ENCODE peak calls at places on chromosome 9, in five cellular contexts. L is suprapubic skin, S is K562, U is HCT116, I is prostate gland. V is an unnamed sample.

GRCh38 chr9:83934569-83935275 is 13.5 kb upstream of the KIF27 start:
- DNase-seq in L (no peak), I (peak), U (no peak), S (no peak), V (no peak)

GRCh38 chr9:87148391-87149237 is 201.3 kb upstream of the GAS1 start:
- DNase-seq in I (peak), U (no peak), S (peak), L (peak), V (no peak)

GRCh38 chr9:14395300-14396082 is 81.5 kb upstream of the NFIB start:
- DNase-seq in U (no peak), S (peak), I (no peak), L (no peak), V (no peak)

GRCh38 chr9:114852050-114852594 is 46.3 kb upstream of the TNFSF15 start:
- DNase-seq in I (peak), U (no peak), L (no peak), S (no peak), V (no peak)

GRCh38 chr9:135766707-135767106 is 64.7 kb downstream of the KCNT1 start:
- DNase-seq in I (no peak), U (no peak), L (no peak), S (no peak), V (no peak)

GRCh38 chr9:97060796-97061195 is 21.9 kb upstream of the CTSV start:
- DNase-seq in L (no peak), S (no peak), I (no peak), U (no peak), V (no peak)

GRCh38 chr9:130023147-130023787 is 19.7 kb downstream of the FNBP1 start:
- DNase-seq in L (no peak), U (no peak), S (no peak), I (no peak), V (no peak)

GRCh38 chr9:125409637-125410521 is 148.3 kb downstream of the GAPVD1 start:
- DNase-seq in I (no peak), S (peak), U (peak), L (no peak), V (no peak)

GRCh38 chr9:122180633-122181032 is 20.9 kb downstream of the MORN5 start:
- DNase-seq in L (no peak), S (peak), U (peak), I (no peak), V (no peak)

GRCh38 chr9:14722391-14723035 is at the start of gene CER1:
- DNase-seq in S (no peak), I (no peak), U (no peak), L (no peak), V (no peak)

GRCh38 chr9:130343445-130343918 is 77.9 kb downstream of the HMCN2 start:
- DNase-seq in I (no peak), S (peak), L (no peak), U (no peak), V (no peak)

GRCh38 chr9:81562221-81563019 is 126.9 kb downstream of the TLE1 start:
- DNase-seq in L (no peak), I (no peak), U (peak), S (no peak), V (no peak)

GRCh38 chr9:73153793-73154227 is 2.1 kb downstream of the ANXA1 start:
- DNase-seq in I (no peak), S (peak), L (no peak), U (no peak), V (no peak)

GRCh38 chr9:135403733-135404450 is 75.7 kb upstream of the PPP1R26 start:
- DNase-seq in S (no peak), L (no peak), U (no peak), I (no peak), V (no peak)

GRCh38 chr9:124220551-124221451 is 36.9 kb upstream of the NEK6 start:
- DNase-seq in L (no peak), S (no peak), I (peak), U (no peak), V (no peak)

GRCh38 chr9:2815661-2816060 is 28.2 kb downstream of the PUM3 start:
- DNase-seq in L (no peak), U (no peak), I (no peak), S (no peak), V (no peak)

GRCh38 chr9:2810424-2811075 is 33.3 kb downstream of the PUM3 start:
- DNase-seq in S (no peak), U (no peak), I (no peak), L (no peak), V (no peak)

GRCh38 chr9:2808105-2808504 is 35.8 kb downstream of the PUM3 start:
- DNase-seq in S (no peak), I (no peak), L (no peak), U (no peak), V (no peak)

DNA sequence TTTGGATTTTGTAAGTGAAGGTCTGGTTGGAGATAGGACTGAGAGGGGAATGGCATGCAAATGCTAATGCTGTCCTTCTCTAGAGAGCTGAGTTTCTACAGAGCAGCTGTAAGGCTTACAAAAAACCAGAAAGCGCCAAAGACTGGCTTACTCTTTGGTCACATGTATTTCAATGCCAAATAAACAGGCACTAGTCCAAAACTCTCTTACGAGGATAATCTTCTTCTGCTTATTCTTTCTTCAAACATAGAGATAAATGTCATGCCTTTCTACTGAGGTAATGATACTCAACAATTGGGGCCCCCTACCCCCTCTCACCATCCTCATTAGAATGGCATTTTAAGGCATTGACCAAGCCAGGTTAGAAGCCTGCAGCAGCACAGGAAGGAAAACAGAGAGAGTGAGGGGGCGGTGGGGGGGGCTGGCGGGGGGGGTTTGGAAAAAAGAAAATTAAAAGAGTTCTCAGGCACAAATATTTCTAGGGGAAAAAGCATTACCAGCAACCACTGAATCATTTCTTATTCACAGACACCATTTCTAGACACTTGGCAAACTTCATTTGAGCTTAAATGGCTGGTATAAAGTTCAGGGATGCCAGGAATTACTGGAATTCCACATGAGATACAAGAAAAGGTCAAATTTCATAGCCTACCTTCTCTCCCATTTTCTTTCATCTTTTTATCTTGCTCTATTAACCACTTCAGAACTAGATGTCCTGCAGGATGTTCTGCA is 34.0 kb downstream of the PUM3 start:
- DNase-seq in U (no peak), L (no peak), I (no peak), S (no peak), V (no peak)
- TF ChIP-seq POLR2AphosphoS5 in U (no peak), L (no peak), I (no peak), S (no peak), V (no peak)

GRCh38 chr9:37410969-37411785 is 11.3 kb upstream of the GRHPR start:
- DNase-seq in L (no peak), U (no peak), I (no peak), S (peak), V (no peak)

GRCh38 chr9:37410354-37410861 is 12.1 kb upstream of the GRHPR start:
- DNase-seq in S (no peak), U (no peak), I (no peak), L (no peak), V (no peak)

GRCh38 chr9:37406603-37407401 is 15.7 kb upstream of the GRHPR start:
- DNase-seq in I (peak), S (no peak), U (no peak), L (no peak), V (no peak)

GRCh38 chr9:37407468-37407867 is 15.0 kb upstream of the GRHPR start:
- DNase-seq in I (no peak), S (no peak), U (no peak), L (no peak), V (no peak)

GRCh38 chr9:37408933-37409710 is 13.4 kb upstream of the GRHPR start:
- DNase-seq in U (no peak), S (peak), L (no peak), I (no peak), V (no peak)
- TF ChIP-seq CTCF in U (no peak), S (no peak), L (no peak), I (no peak), V (no peak)

DNA sequence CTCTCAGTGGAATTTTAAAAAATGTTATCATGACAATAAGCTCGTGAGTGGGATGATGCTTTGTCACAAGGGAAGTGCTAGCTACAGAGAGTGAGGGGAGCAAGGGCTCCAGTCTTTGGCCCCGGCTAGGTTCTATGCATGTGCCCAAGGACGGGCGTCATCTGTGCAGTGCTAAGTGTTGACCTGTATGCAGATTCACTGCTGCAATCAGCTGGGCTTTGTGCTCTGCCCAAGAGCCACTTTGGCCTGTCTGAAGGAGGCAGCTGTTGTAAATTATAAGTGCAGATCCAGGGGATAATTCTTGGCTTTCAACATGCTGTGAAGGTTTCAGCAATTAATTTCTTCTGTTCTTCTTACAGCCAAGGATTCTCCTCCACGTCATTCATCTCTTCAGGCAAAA is 268.6 kb downstream of the PSAT1 start:
- DNase-seq in L (no peak), I (no peak), S (no peak), U (no peak), V (no peak)
- TF ChIP-seq POLR2A in L (no peak), I (no peak), S (no peak), U (no peak), V (no peak)

DNA sequence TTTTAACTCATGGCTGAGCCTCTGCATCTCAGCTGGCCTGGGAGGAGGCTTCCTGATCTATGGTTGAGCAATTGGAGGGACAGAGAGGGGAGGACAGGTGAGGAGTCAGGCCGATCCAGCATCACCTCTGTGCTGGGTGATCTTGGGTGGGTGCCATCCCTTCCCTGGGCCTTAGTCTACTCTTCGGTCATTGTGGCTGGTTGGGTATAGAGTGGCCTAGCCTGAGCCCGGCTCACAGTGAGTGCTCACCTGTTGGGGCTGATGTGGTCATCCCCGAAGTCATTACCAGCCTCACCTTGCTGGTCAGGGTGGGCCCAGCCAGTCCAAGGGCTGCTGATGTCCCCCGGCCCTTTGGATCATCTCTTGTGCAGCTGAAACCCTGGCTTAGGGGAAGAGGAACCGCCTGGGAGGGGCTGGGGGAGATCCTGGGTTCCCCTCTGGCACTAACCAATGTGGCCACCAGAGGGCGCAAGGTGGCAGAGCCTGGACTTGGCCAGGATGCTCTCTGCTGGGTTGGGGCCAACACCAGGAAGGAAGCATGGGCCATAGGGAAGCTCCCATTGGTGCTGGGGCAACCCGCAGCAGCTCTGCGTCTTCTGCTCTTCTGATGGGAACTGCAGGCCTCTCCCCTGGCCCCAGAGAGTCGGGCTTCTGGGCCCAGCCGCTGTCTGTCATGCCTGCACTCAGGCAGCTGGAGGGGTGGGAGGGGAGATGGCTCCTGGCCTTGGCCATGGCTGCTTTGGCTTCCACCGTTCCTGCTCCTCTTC is 17.3 kb upstream of the ODF2 start:
- DNase-seq in L (peak), S (peak), I (peak), U (no peak), V (no peak)
- TF ChIP-seq POLR2AphosphoS5 in L (no peak), S (no peak), I (peak), U (peak), V (peak)

DNA sequence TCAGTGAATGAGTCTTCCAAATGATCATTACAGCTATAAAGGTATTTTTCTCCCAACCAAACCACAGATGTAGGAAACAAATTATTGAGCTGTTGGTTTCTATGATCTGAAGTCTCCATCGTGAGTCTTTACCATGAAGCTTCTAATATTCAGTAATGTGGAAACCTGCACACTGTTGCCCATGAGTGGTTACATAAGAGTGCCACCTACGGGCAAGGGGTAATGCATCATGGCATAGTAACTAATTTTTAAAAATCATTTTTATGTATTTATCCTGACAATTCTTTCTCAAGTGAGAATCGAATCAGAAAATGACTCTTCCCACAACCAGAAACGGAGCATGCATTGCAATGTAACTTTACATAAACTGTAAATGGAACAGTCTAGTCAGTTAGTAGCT is 282.5 kb upstream of the SMARCA2 start:
- DNase-seq in L (no peak), U (no peak), S (no peak), I (no peak), V (no peak)
- TF ChIP-seq CTCF in L (no peak), U (no peak), S (no peak), I (no peak), V (no peak)

GRCh38 chr9:113410207-113411158 is at the start of the genes C9orf43 and POLE3:
- DNase-seq in U (peak), L (peak), I (peak), S (peak), V (no peak)
- TF ChIP-seq POLR2A in U (peak), L (peak), I (peak), S (peak), V (peak)